ENCODE peak calls at places on chromosomes 7 and 10, in four cellular contexts. O is T-helper 2 cell, W is vagina, D is GM04504. P is an unnamed sample.

GRCh38 chr10:70328987-70329386 is 45.2 kb upstream of the NPFFR1 start:
- DNase-seq in D (no peak), O (no peak), W (no peak), P (no peak)

GRCh38 chr10:72875250-72876055 is 18.1 kb upstream of the OIT3 start:
- DNase-seq in W (no peak), O (no peak), D (no peak), P (no peak)

GRCh38 chr7:17497136-17497535 is 198.7 kb downstream of the AHR start:
- DNase-seq in W (no peak), D (no peak), O (no peak), P (no peak)

GRCh38 chr7:37882086-37882485 is 33.7 kb downstream of the NME8 start:
- DNase-seq in D (no peak), W (no peak), O (no peak), P (no peak)

GRCh38 chr7:30466266-30466665 is 12.3 kb downstream of the NOD1 start:
- DNase-seq in W (peak), D (no peak), O (no peak), P (no peak)

GRCh38 chr7:90713628-90714027 is 117.5 kb downstream of the CDK14 start:
- DNase-seq in W (no peak), D (no peak), O (no peak), P (no peak)

GRCh38 chr7:117218700-117219099 is 104.2 kb downstream of the WNT2 start:
- DNase-seq in D (no peak), W (no peak), O (no peak), P (no peak)

GRCh38 chr10:80202934-80203834 is 2.2 kb downstream of the ANXA11 start:
- DNase-seq in O (peak), D (peak), W (no peak), P (no peak)

GRCh38 chr10:1157615-1157933 is 101.4 kb downstream of the WDR37 start:
- DNase-seq in D (no peak), W (peak), O (no peak), P (no peak)

GRCh38 chr7:23520582-23520981 is 11.2 kb downstream of the TRA2A start:
- DNase-seq in O (no peak), D (no peak), W (no peak), P (no peak)

GRCh38 chr7:98974906-98975816 is 96.8 kb downstream of the TRRAP start:
- DNase-seq in W (no peak), D (no peak), O (no peak), P (no peak)

GRCh38 chr7:39987641-39988347 is 37.7 kb downstream of the CDK13 start:
- DNase-seq in O (no peak), D (no peak), W (no peak), P (peak)

GRCh38 chr7:55202150-55202913 is 162.8 kb upstream of the LANCL2 start:
- DNase-seq in O (no peak), D (no peak), W (peak), P (no peak)

GRCh38 chr7:2017483-2017891 is 215.3 kb downstream of the MAD1L1 start:
- DNase-seq in D (no peak), W (no peak), O (no peak), P (no peak)

GRCh38 chr10:79243211-79244067 is 103.8 kb upstream of the PPIF start:
- DNase-seq in W (no peak), D (no peak), O (peak), P (peak)

GRCh38 chr10:125264752-125265578 is 104.6 kb upstream of the CTBP2 start:
- DNase-seq in O (no peak), D (no peak), W (no peak), P (no peak)

GRCh38 chr10:99788598-99789259 is 6.3 kb downstream of the ABCC2 start:
- DNase-seq in O (no peak), W (no peak), D (peak), P (no peak)

GRCh38 chr10:36441557-36441956 is 683.8 kb upstream of the ANKRD30A start:
- DNase-seq in O (no peak), W (no peak), D (no peak), P (no peak)

GRCh38 chr7:45484094-45484493 is 90.1 kb upstream of the ADCY1 start:
- DNase-seq in W (no peak), O (no peak), D (no peak), P (no peak)

GRCh38 chr10:125823663-125824251 is 411 bp downstream of the BCCIP start:
- DNase-seq in D (no peak), W (no peak), O (no peak), P (no peak)

GRCh38 chr7:148882668-148883232 is 1.3 kb downstream of the EZH2 start:
- DNase-seq in O (no peak), W (no peak), D (no peak), P (no peak)

GRCh38 chr10:59387951-59388431 is 25.6 kb upstream of the FAM13C start:
- DNase-seq in O (no peak), W (no peak), D (peak), P (no peak)

GRCh38 chr10:84177541-84178386 is 4.2 kb downstream of the GPR15LG start:
- DNase-seq in W (peak), D (no peak), O (peak), P (no peak)

GRCh38 chr7:148697950-148698396 is 730 bp upstream of the CUL1 start:
- DNase-seq in O (peak), D (no peak), W (no peak), P (no peak)

P was measured in frontal cortex.